ENCODE peak calls at places on chromosomes 4 and X, in nine cellular contexts. W, H, I, Y, C, O, E, J and P are unnamed samples.

GRCh38 chr4:154490261-154490588 is 1.4 kb downstream of the DCHS2 start:
- DNase-seq in J (no peak), I (no peak), H (no peak), E (no peak), O (no peak), C (peak; percentile 46), Y (no peak), W (no peak), P (no peak)

GRCh38 chr4:61400446-61400845 is 200.3 kb downstream of the ADGRL3 start:
- DNase-seq in J (peak; percentile 4), E (no peak), H (no peak), O (no peak), I (no peak), W (no peak), C (no peak), Y (no peak), P (no peak)

GRCh38 chrX:2767631-2768455 is 16.0 kb downstream of the XG start:
- DNase-seq in I (no peak), E (peak; percentile 63), O (no peak), Y (peak; percentile 61), H (no peak), W (no peak), C (peak; percentile 52), J (no peak), P (peak; percentile 10)

GRCh38 chrX:130676861-130677260 is 226.1 kb downstream of the ENOX2 start:
- DNase-seq in W (no peak), E (no peak), O (no peak), Y (no peak), C (no peak), H (no peak), I (no peak), J (peak; percentile 18), P (peak; percentile 15)

GRCh38 chrX:110055616-110056015 is 52.7 kb downstream of the TMEM164 start:
- DNase-seq in J (no peak), O (no peak), Y (peak; percentile 35), C (no peak), H (no peak), E (peak; percentile 73), I (no peak), W (no peak), P (no peak)

GRCh38 chrX:17022205-17022604 is 75.7 kb downstream of the REPS2 start:
- DNase-seq in O (no peak), Y (peak; percentile 54), E (peak; percentile 90), W (no peak), J (no peak), C (no peak), H (no peak), I (no peak), P (no peak)

GRCh38 chr4:163166041-163166579 is 580 bp downstream of the NAF1 start:
- DNase-seq in H (peak; percentile 35), E (peak; percentile 42), I (peak; percentile 24), W (peak; percentile 19), O (peak; percentile 63), J (peak; percentile 28), Y (peak; percentile 47), C (peak; percentile 83), P (peak; percentile 53)

GRCh38 chr4:132238697-132239096 is 910.4 kb upstream of the PCDH10 start:
- DNase-seq in H (no peak), C (no peak), O (no peak), Y (no peak), E (no peak), J (no peak), I (no peak), W (no peak), P (no peak)

GRCh38 chrX:103607385-103608304 is at the start of gene TCEAL3:
- DNase-seq in I (no peak), W (peak; percentile 8), E (peak; percentile 23), Y (peak; percentile 33), J (peak; percentile 13), C (peak; percentile 67), H (peak; percentile 37), O (peak; percentile 68), P (no peak)

GRCh38 chr4:184993243-184993642 is 25.0 kb upstream of the HELT start:
- DNase-seq in E (no peak), W (no peak), C (no peak), H (no peak), O (no peak), I (no peak), J (no peak), Y (no peak), P (no peak)

GRCh38 chrX:108584617-108585211 is 145.1 kb downstream of the COL4A5 start:
- DNase-seq in H (peak; percentile 1), C (peak; percentile 68), Y (peak; percentile 18), E (peak; percentile 17), W (no peak), I (no peak), J (no peak), O (no peak), P (no peak)

GRCh38 chrX:97790850-97791249 is 907.1 kb downstream of the RPA4 start:
- DNase-seq in E (no peak), O (no peak), H (no peak), Y (no peak), J (no peak), W (no peak), I (no peak), C (no peak), P (no peak)

GRCh38 chrX:123835661-123836371 is 24.0 kb upstream of the XIAP start:
- DNase-seq in J (no peak), I (no peak), E (peak; percentile 83), Y (peak; percentile 73), C (no peak), H (no peak), O (no peak), W (no peak), P (no peak)

GRCh38 chrX:147693511-147693910 is 218.2 kb upstream of the FMR1 start:
- DNase-seq in I (no peak), E (no peak), Y (no peak), H (no peak), O (no peak), J (no peak), C (no peak), W (no peak), P (no peak)

GRCh38 chrX:110004210-110004609 is 1.3 kb downstream of the TMEM164 start:
- DNase-seq in I (no peak), Y (no peak), J (no peak), E (no peak), O (peak; percentile 61), H (no peak), C (peak; percentile 7), W (no peak), P (peak; percentile 12)

GRCh38 chrX:10401239-10401638 is 219.1 kb downstream of the MID1 start:
- DNase-seq in H (peak; percentile 42), J (no peak), W (no peak), E (peak; percentile 11), Y (peak; percentile 18), O (no peak), C (no peak), I (no peak), P (no peak)

GRCh38 chrX:10187421-10187820 is 30.6 kb downstream of the CLCN4 start:
- DNase-seq in Y (no peak), W (no peak), O (no peak), I (no peak), C (no peak), E (no peak), J (no peak), H (no peak), P (no peak)

GRCh38 chrX:69153060-69153730 is 12.1 kb downstream of the PJA1 start:
- DNase-seq in O (no peak), Y (peak; percentile 16), E (peak; percentile 23), C (peak; percentile 87), I (no peak), W (no peak), H (no peak), J (no peak), P (no peak)

GRCh38 chr4:112214397-112215264 is 17.0 kb upstream of the AP1AR start:
- DNase-seq in O (no peak), I (no peak), Y (peak; percentile 64), E (peak; percentile 53), H (peak; percentile 59), J (peak; percentile 7), W (peak; percentile 29), C (no peak), P (peak; percentile 47)

GRCh38 chr4:5143940-5144339 is 92.7 kb downstream of the STK32B start:
- DNase-seq in H (peak; percentile 23), Y (peak; percentile 6), W (no peak), J (no peak), C (no peak), O (no peak), I (no peak), E (peak; percentile 11), P (no peak)

GRCh38 chr4:3323071-3323481 is 30.3 kb downstream of the RGS12 start:
- DNase-seq in E (no peak), J (no peak), I (no peak), H (no peak), O (no peak), W (no peak), C (no peak), Y (no peak), P (no peak)

GRCh38 chrX:65757943-65758342 is 90.5 kb downstream of the MSN start:
- DNase-seq in Y (no peak), I (no peak), W (no peak), E (no peak), C (no peak), H (no peak), J (no peak), O (no peak), P (no peak)

GRCh38 chrX:71148278-71148663 is 3.6 kb downstream of the NLGN3 start:
- DNase-seq in H (no peak), O (no peak), J (no peak), I (no peak), E (no peak), C (no peak), W (no peak), Y (no peak), P (no peak)

GRCh38 chr4:55396305-55397023 is 707 bp downstream of the TMEM165 start:
- DNase-seq in W (peak; percentile 14), O (peak; percentile 65), C (peak; percentile 83), J (peak; percentile 62), H (peak; percentile 33), I (no peak), Y (peak; percentile 70), E (peak; percentile 43), P (no peak)

GRCh38 chrX:55119271-55119670 is 30.5 kb downstream of the PAGE2 start:
- DNase-seq in J (no peak), C (no peak), O (no peak), H (no peak), Y (no peak), E (no peak), I (no peak), W (no peak), P (no peak)

GRCh38 chr4:47118192-47118879 is 87.0 kb downstream of the GABRB1 start:
- DNase-seq in E (no peak), I (no peak), Y (peak; percentile 3), C (no peak), W (no peak), H (no peak), J (no peak), O (no peak), P (no peak)

GRCh38 chr4:5746829-5747745 is 36.1 kb downstream of the EVC start:
- DNase-seq in C (no peak), W (no peak), O (no peak), H (no peak), I (no peak), J (no peak), E (peak; percentile 86), Y (peak; percentile 87), P (no peak)

GRCh38 chrX:13087322-13088154 is 43.1 kb upstream of the FAM9C start:
- DNase-seq in W (no peak), O (no peak), H (no peak), C (no peak), Y (peak; percentile 76), J (no peak), E (no peak), I (no peak), P (no peak)

GRCh38 chrX:43559643-43560042 is 96.5 kb upstream of the MAOA start:
- DNase-seq in Y (peak; percentile 58), E (peak; percentile 57), W (peak; percentile 18), C (peak; percentile 77), I (no peak), O (no peak), J (peak; percentile 62), H (peak; percentile 67), P (no peak)

GRCh38 chrX:39125834-39126233 is 324.6 kb downstream of the MID1IP1 start:
- DNase-seq in H (no peak), W (peak; percentile 19), C (no peak), Y (no peak), E (no peak), J (no peak), I (no peak), O (no peak), P (no peak)

GRCh38 chr4:23068756-23069155 is 376.0 kb downstream of the GBA3 start:
- DNase-seq in J (no peak), Y (no peak), O (no peak), I (no peak), C (no peak), W (no peak), E (no peak), H (no peak), P (no peak)